ENCODE peak calls at places on chromosome 6, in eight cellular contexts. C, O, D, Y, X, F, U and M are unnamed samples.
A peak's percentile ranks its signal among the peaks of the same experiment; 100 is the strongest.

GRCh38 chr6:16294371-16294770 is 56.0 kb downstream of the GMPR start:
- DNase-seq in C (no peak), O (no peak), D (no peak), Y (no peak), X (no peak), F (no peak), U (no peak), M (no peak)

GRCh38 chr6:28349344-28349891 is 329 bp upstream of the ZKSCAN3 start:
- DNase-seq in C (no peak), O (no peak), D (no peak), Y (no peak), X (no peak), F (no peak), U (no peak), M (no peak)

GRCh38 chr6:93644611-93645010 is 225.3 kb upstream of the EPHA7 start:
- DNase-seq in C (no peak), O (no peak), D (no peak), Y (no peak), X (no peak), F (no peak), U (no peak), M (no peak)

GRCh38 chr6:126826315-126826714 is 292.2 kb upstream of the RSPO3 start:
- DNase-seq in C (no peak), O (no peak), D (no peak), Y (no peak), X (no peak), F (peak; percentile 37), U (no peak), M (no peak)

GRCh38 chr6:38020593-38020992 is 201.1 kb downstream of the ZFAND3 start:
- DNase-seq in C (no peak), O (no peak), D (no peak), Y (no peak), X (no peak), F (no peak), U (no peak), M (no peak)

GRCh38 chr6:13445005-13445743 is 42.2 kb downstream of the GFOD1 start:
- DNase-seq in C (peak; percentile 84), O (peak; percentile 52), D (peak; percentile 32), Y (no peak), X (peak; percentile 46), F (peak; percentile 51), U (peak; percentile 68), M (peak; percentile 80)

GRCh38 chr6:90065173-90065572 is 170.9 kb downstream of the GJA10 start:
- DNase-seq in C (no peak), O (no peak), D (no peak), Y (peak; percentile 47), X (no peak), F (no peak), U (no peak), M (no peak)

GRCh38 chr6:37689356-37689755 is 8.3 kb downstream of the MDGA1 start:
- DNase-seq in C (no peak), O (no peak), D (no peak), Y (no peak), X (no peak), F (peak; percentile 20), U (no peak), M (no peak)

GRCh38 chr6:41097467-41098090 is 24.8 kb downstream of the NFYA start:
- DNase-seq in C (no peak), O (no peak), D (no peak), Y (peak; percentile 56), X (no peak), F (peak; percentile 87), U (no peak), M (no peak)

GRCh38 chr6:1502041-1502440 is 107.7 kb upstream of the FOXC1 start:
- DNase-seq in C (no peak), O (no peak), D (no peak), Y (no peak), X (no peak), F (no peak), U (no peak), M (no peak)

GRCh38 chr6:145148392-145149175 is 586.7 kb downstream of the EPM2A start:
- DNase-seq in C (peak; percentile 32), O (peak; percentile 42), D (no peak), Y (peak; percentile 46), X (no peak), F (peak; percentile 79), U (peak; percentile 29), M (no peak)

GRCh38 chr6:168960557-168960956 is 293.1 kb downstream of the THBS2 start:
- DNase-seq in C (peak; percentile 69), O (no peak), D (no peak), Y (no peak), X (no peak), F (no peak), U (no peak), M (no peak)

GRCh38 chr6:41940759-41941279 is 789 bp downstream of the CCND3 start:
- DNase-seq in C (peak; percentile 74), O (peak; percentile 32), D (peak; percentile 55), Y (peak; percentile 72), X (no peak), F (peak; percentile 35), U (peak; percentile 44), M (peak; percentile 62)

GRCh38 chr6:41914869-41915268 is 6.1 kb downstream of the MED20 start:
- DNase-seq in C (no peak), O (no peak), D (no peak), Y (no peak), X (no peak), F (no peak), U (no peak), M (no peak)

DNA sequence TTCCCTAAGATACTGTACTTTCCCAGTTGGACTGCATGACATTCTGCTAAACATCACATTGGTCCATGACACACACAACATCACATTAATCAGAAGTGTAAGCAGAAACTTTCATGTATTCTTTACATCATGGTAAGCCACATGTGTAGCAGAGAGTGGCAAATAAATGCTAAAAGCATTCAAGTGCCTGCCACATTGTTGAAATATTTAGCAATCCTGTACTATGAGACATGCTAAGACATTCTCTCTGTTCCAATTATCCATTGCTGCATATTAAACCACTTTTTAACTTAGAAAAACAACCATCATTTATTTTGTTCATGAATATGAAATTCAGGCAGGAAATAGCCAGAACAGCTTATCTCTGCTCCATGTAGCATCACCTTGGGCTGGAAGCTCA is 207.7 kb upstream of the GJE1 start:
- DNase-seq in C (no peak), O (no peak), D (no peak), Y (peak; percentile 9), X (no peak), F (peak; percentile 25), U (no peak), M (no peak)
- H3K4me3 ChIP-seq in C (no peak overlapping the region), O (no peak overlapping the region), D (no peak overlapping the region), Y (no peak overlapping the region), X (no peak overlapping the region), F (no peak overlapping the region), U (no peak overlapping the region), M (no peak overlapping the region)

GRCh38 chr6:99416226-99416625 is 8.9 kb downstream of the PNISR start:
- DNase-seq in C (no peak), O (no peak), D (no peak), Y (no peak), X (no peak), F (no peak), U (no peak), M (no peak)

GRCh38 chr6:99422912-99423311 is 2.2 kb downstream of the PNISR start:
- DNase-seq in C (no peak), O (no peak), D (no peak), Y (no peak), X (no peak), F (no peak), U (no peak), M (no peak)

GRCh38 chr6:99415446-99415845 is 9.7 kb downstream of the PNISR start:
- DNase-seq in C (no peak), O (no peak), D (no peak), Y (no peak), X (no peak), F (no peak), U (no peak), M (no peak)

GRCh38 chr6:99412065-99412464 is 13.0 kb downstream of the PNISR start:
- DNase-seq in C (no peak), O (no peak), D (no peak), Y (no peak), X (no peak), F (no peak), U (no peak), M (no peak)

DNA sequence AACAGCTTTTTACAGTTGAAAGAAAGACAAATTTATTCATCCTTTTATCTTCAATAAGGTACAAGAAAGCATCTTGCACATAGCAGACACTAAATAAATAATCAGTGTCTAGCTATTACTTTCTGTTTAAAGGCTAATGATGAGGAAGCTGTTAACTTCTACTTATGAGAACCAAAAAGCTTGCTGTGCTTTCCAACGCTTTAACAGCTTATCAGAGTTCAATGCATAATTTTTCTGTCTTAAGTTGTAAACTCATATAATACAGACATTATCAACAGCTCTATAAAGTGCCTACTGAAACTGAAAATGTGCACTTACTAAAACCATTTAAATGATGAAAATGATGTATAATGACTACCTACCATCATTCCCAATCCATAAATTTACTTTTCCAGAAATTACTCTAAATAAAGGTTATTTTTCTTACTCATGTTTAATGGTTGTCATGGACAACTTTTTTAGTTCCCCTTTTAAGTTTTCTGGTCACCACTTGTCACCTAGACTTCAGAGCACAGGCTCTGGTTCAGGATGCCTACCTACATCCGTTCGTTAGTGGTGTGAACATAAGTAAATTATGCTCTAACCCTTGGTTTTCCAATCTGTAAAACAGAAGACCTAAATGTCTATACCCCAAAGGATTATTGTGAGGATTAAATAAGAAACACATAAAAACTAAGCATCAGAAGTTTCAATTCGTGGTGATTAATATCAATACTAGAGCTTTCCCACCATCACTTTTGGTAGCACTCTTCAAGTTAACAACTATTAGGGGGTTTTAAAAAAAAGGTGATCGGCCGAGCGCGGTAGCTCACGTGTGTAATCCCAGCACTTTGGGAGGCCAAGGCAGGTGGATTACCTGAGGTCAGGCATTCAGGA is 8.0 kb downstream of the PNISR start:
- DNase-seq in C (no peak), O (no peak), D (no peak), Y (no peak), X (no peak), F (no peak), U (no peak), M (no peak)
- H3K4me1 ChIP-seq in C (peaks cover 72% of the 10 kb centered on the region), O (peaks cover 9% of the 10 kb centered on the region), D (peaks cover 62% of the 10 kb centered on the region), Y (no peaks in the 10 kb centered on the region), X (no peaks in the 10 kb centered on the region), F (no peaks in the 10 kb centered on the region), U (peaks cover 90% of the 10 kb centered on the region), M (peaks cover 10% of the 10 kb centered on the region)

GRCh38 chr6:329888-330691 is 37.8 kb downstream of the DUSP22 start:
- DNase-seq in C (no peak), O (no peak), D (no peak), Y (peak; percentile 59), X (no peak), F (no peak), U (no peak), M (peak; percentile 56)
- H3K4me3 ChIP-seq in C (no peak overlapping the region), O (no peak overlapping the region), D (no peak overlapping the region), Y (no peak overlapping the region), X (no peak overlapping the region), F (no peak overlapping the region), U (no peak overlapping the region), M (no peak overlapping the region)

GRCh38 chr6:133012774-133013173 is 198.4 kb downstream of the RPS12 start:
- DNase-seq in C (no peak), O (no peak), D (no peak), Y (no peak), X (no peak), F (no peak), U (no peak), M (no peak)

DNA sequence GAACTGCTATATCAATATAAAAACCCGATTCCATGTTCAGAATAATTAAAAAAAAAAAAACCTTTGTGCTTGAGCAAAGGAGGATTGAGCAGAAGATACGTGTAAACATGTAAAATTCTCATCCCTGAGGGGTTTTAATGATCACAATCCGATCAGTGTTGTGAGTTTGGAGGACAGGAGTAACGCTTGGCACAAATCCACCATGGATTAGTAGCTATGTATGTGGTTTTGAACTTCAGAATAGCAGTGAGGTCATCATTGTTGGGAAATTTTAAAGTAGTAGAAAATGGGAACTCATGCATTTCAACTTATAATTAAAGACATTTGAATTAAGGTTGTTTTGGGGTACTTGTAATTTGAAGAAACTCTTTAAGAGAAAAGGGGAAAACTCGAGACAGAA is 203.2 kb downstream of the RPS12 start:
- DNase-seq in C (no peak), O (no peak), D (no peak), Y (no peak), X (no peak), F (peak; percentile 51), U (no peak), M (no peak)
- H3K4me1 ChIP-seq in C (no peaks in the 10 kb centered on the region), O (no peaks in the 10 kb centered on the region), D (no peaks in the 10 kb centered on the region), Y (no peaks in the 10 kb centered on the region), X (no peaks in the 10 kb centered on the region), F (no peaks in the 10 kb centered on the region), U (no peaks in the 10 kb centered on the region), M (no peaks in the 10 kb centered on the region)